ENCODE peak calls at places on chromosomes 4 and X, in four cellular contexts. Z, P, Y and M are unnamed samples.

GRCh38 chrX:132532955-132533354 is 44.1 kb upstream of the MBNL3 start:
- DNase-seq in Z (no peak), P (no peak), Y (no peak), M (no peak)

GRCh38 chr4:7161721-7162214 is 30.6 kb upstream of the SORCS2 start:
- DNase-seq in Z (no peak), P (no peak), Y (no peak), M (no peak)

GRCh38 chr4:53861856-53862610 is 202.4 kb downstream of the CHIC2 start:
- DNase-seq in Z (peak), P (no peak), Y (peak), M (no peak)

GRCh38 chr4:1727117-1728031 is 6.1 kb downstream of the TACC3 start:
- DNase-seq in Z (no peak), P (no peak), Y (peak), M (no peak)

GRCh38 chrX:125131146-125131545 is 188.5 kb upstream of the TEX13C start:
- DNase-seq in Z (peak), P (peak), Y (no peak), M (no peak)

GRCh38 chrX:110212299-110212698 is 105.6 kb downstream of the AMMECR1 start:
- DNase-seq in Z (no peak), P (no peak), Y (no peak), M (no peak)

GRCh38 chrX:46573896-46574336 is 351 bp downstream of the CHST7 start:
- DNase-seq in Z (peak), P (peak), Y (peak), M (peak)

GRCh38 chr4:499563-499962 is 553 bp downstream of the PIGG start:
- DNase-seq in Z (no peak), P (no peak), Y (no peak), M (no peak)

GRCh38 chr4:84719115-84719514 is 136.2 kb downstream of the CDS1 start:
- DNase-seq in Z (no peak), P (no peak), Y (no peak), M (no peak)

GRCh38 chr4:42865572-42866189 is 26.8 kb upstream of the GRXCR1 start:
- DNase-seq in Z (peak), P (peak), Y (no peak), M (no peak)

GRCh38 chr4:9979101-9979815 is 42.0 kb downstream of the SLC2A9 start:
- DNase-seq in Z (no peak), P (no peak), Y (no peak), M (no peak)

GRCh38 chr4:8359193-8359592 is 81.3 kb downstream of the ACOX3 start:
- DNase-seq in Z (no peak), P (no peak), Y (no peak), M (no peak)

GRCh38 chr4:62644372-62644771 is 1444.2 kb downstream of the ADGRL3 start:
- DNase-seq in Z (peak), P (peak), Y (no peak), M (no peak)

GRCh38 chr4:52712172-52712990 is 38.8 kb downstream of the ERVMER34-1 start:
- DNase-seq in Z (peak), P (peak), Y (peak), M (peak)

GRCh38 chr4:1039493-1040343 is 28.3 kb downstream of the FGFRL1 start:
- DNase-seq in Z (no peak), P (no peak), Y (peak), M (no peak)

GRCh38 chrX:34546366-34546765 is 110.7 kb downstream of the TMEM47 start:
- DNase-seq in Z (no peak), P (no peak), Y (no peak), M (no peak)

GRCh38 chr4:6775746-6776145 is 6.8 kb upstream of the KIAA0232 start:
- DNase-seq in Z (no peak), P (no peak), Y (no peak), M (no peak)

GRCh38 chr4:1399508-1400190 is 6.6 kb downstream of the NKX1-1 start:
- DNase-seq in Z (peak), P (no peak), Y (no peak), M (no peak)

GRCh38 chrX:68841251-68842049 is 12.6 kb downstream of the EFNB1 start:
- DNase-seq in Z (no peak), P (peak), Y (peak), M (no peak)

GRCh38 chr4:75948822-75949444 is 8.1 kb upstream of the NAAA start:
- DNase-seq in Z (peak), P (no peak), Y (no peak), M (no peak)

GRCh38 chr4:84582302-84582987 is 482 bp upstream of the CDS1 start:
- DNase-seq in Z (no peak), P (peak), Y (peak), M (peak)

GRCh38 chr4:8607603-8608481 is 15.3 kb downstream of the CPZ start:
- DNase-seq in Z (peak), P (peak), Y (no peak), M (peak)